ENCODE peak calls at places on chromosomes 16 and 17, in four cellular contexts. One of them, this sample, is unnamed.

GRCh38 chr16:84045001-84045817 is 2.6 kb upstream of the SLC38A8 start:
- DNase-seq in aorta: peak; percentile 66
- DNase-seq in skeletal muscle cell: no peak
- DNase-seq in upper lobe of right lung: peak; percentile 59
- DNase-seq in this sample: no peak

GRCh38 chr17:71361691-71362450 is 758.9 kb upstream of the SOX9 start:
- DNase-seq in aorta: no peak
- DNase-seq in skeletal muscle cell: peak; percentile 61
- DNase-seq in upper lobe of right lung: no peak
- DNase-seq in this sample: peak; percentile 84

GRCh38 chr17:12113156-12113555 is 92.5 kb downstream of the MAP2K4 start:
- DNase-seq in aorta: no peak
- DNase-seq in skeletal muscle cell: no peak
- DNase-seq in upper lobe of right lung: no peak
- DNase-seq in this sample: no peak

GRCh38 chr17:45147102-45147580 is 1.1 kb upstream of the HEXIM1 start:
- DNase-seq in aorta: no peak
- DNase-seq in skeletal muscle cell: no peak
- DNase-seq in upper lobe of right lung: no peak
- DNase-seq in this sample: peak; percentile 67

GRCh38 chr17:73068322-73069153 is 23.9 kb downstream of the SLC39A11 start:
- DNase-seq in aorta: no peak
- DNase-seq in skeletal muscle cell: peak; percentile 56
- DNase-seq in upper lobe of right lung: no peak
- DNase-seq in this sample: peak; percentile 77

GRCh38 chr17:4248504-4249277 is 15.1 kb downstream of the ANKFY1 start:
- DNase-seq in aorta: no peak
- DNase-seq in skeletal muscle cell: no peak
- DNase-seq in upper lobe of right lung: no peak
- DNase-seq in this sample: no peak

GRCh38 chr16:88619859-88620655 is 18.3 kb upstream of the IL17C start:
- DNase-seq in aorta: no peak
- DNase-seq in skeletal muscle cell: no peak
- DNase-seq in upper lobe of right lung: no peak
- DNase-seq in this sample: peak; percentile 57

GRCh38 chr17:35010093-35010492 is 29.8 kb downstream of the LIG3 start:
- DNase-seq in aorta: no peak
- DNase-seq in skeletal muscle cell: no peak
- DNase-seq in upper lobe of right lung: no peak
- DNase-seq in this sample: peak; percentile 30

GRCh38 chr16:56921571-56921970 is 10.4 kb upstream of the HERPUD1 start:
- DNase-seq in aorta: no peak
- DNase-seq in skeletal muscle cell: no peak
- DNase-seq in upper lobe of right lung: no peak
- DNase-seq in this sample: no peak

GRCh38 chr16:31201511-31202401 is 804 bp downstream of the PYCARD start:
- DNase-seq in aorta: peak; percentile 80
- DNase-seq in skeletal muscle cell: no peak
- DNase-seq in upper lobe of right lung: peak; percentile 66
- DNase-seq in this sample: peak; percentile 22

GRCh38 chr16:26012376-26012775 is 320.6 kb downstream of the HS3ST4 start:
- DNase-seq in aorta: no peak
- DNase-seq in skeletal muscle cell: no peak
- DNase-seq in upper lobe of right lung: no peak
- DNase-seq in this sample: no peak

GRCh38 chr16:49932943-49933342 is 77.0 kb upstream of the ZNF423 start:
- DNase-seq in aorta: no peak
- DNase-seq in skeletal muscle cell: no peak
- DNase-seq in upper lobe of right lung: peak; percentile 53
- DNase-seq in this sample: peak; percentile 23

GRCh38 chr17:17570207-17570797 is 21.2 kb downstream of the PEMT start:
- DNase-seq in aorta: no peak
- DNase-seq in skeletal muscle cell: no peak
- DNase-seq in upper lobe of right lung: no peak
- DNase-seq in this sample: peak; percentile 28

GRCh38 chr17:10620823-10621222 is 36.3 kb downstream of the MYH3 start:
- DNase-seq in aorta: no peak
- DNase-seq in skeletal muscle cell: no peak
- DNase-seq in upper lobe of right lung: no peak
- DNase-seq in this sample: no peak

GRCh38 chr17:67435122-67435521 is 58.0 kb downstream of the PITPNC1 start:
- DNase-seq in aorta: no peak
- DNase-seq in skeletal muscle cell: no peak
- DNase-seq in upper lobe of right lung: no peak
- DNase-seq in this sample: no peak

GRCh38 chr17:70713694-70714093 is 544.4 kb downstream of the KCNJ2 start:
- DNase-seq in aorta: no peak
- DNase-seq in skeletal muscle cell: no peak
- DNase-seq in upper lobe of right lung: no peak
- DNase-seq in this sample: no peak

GRCh38 chr16:11198817-11199216 is 57.2 kb downstream of the SOCS1 start:
- DNase-seq in aorta: no peak
- DNase-seq in skeletal muscle cell: no peak
- DNase-seq in upper lobe of right lung: no peak
- DNase-seq in this sample: no peak

GRCh38 chr16:29987371-29988085 is 7.9 kb downstream of the HIRIP3 start:
- DNase-seq in aorta: peak; percentile 72
- DNase-seq in skeletal muscle cell: no peak
- DNase-seq in upper lobe of right lung: peak; percentile 65
- DNase-seq in this sample: no peak

GRCh38 chr16:85821441-85821901 is 22.0 kb downstream of the COX4I1 start:
- DNase-seq in aorta: peak; percentile 93
- DNase-seq in skeletal muscle cell: peak; percentile 22
- DNase-seq in upper lobe of right lung: peak; percentile 87
- DNase-seq in this sample: peak; percentile 77

GRCh38 chr16:49452108-49452507 is 78.5 kb downstream of the C16orf78 start:
- DNase-seq in aorta: peak; percentile 40
- DNase-seq in skeletal muscle cell: no peak
- DNase-seq in upper lobe of right lung: peak; percentile 15
- DNase-seq in this sample: no peak

GRCh38 chr16:84890427-84890826 is 70.6 kb downstream of the CRISPLD2 start:
- DNase-seq in aorta: no peak
- DNase-seq in skeletal muscle cell: no peak
- DNase-seq in upper lobe of right lung: no peak
- DNase-seq in this sample: no peak

GRCh38 chr17:31550389-31551056 is 159.0 kb downstream of the RAB11FIP4 start:
- DNase-seq in aorta: no peak
- DNase-seq in skeletal muscle cell: no peak
- DNase-seq in upper lobe of right lung: no peak
- DNase-seq in this sample: no peak

GRCh38 chr16:75198135-75198600 is 8.8 kb downstream of the CTRB2 start:
- DNase-seq in aorta: peak; percentile 59
- DNase-seq in skeletal muscle cell: no peak
- DNase-seq in upper lobe of right lung: peak; percentile 58
- DNase-seq in this sample: no peak

GRCh38 chr16:81445143-81445922 is 725 bp downstream of the CMIP start:
- DNase-seq in aorta: no peak
- DNase-seq in skeletal muscle cell: no peak
- DNase-seq in upper lobe of right lung: peak; percentile 84
- DNase-seq in this sample: no peak

GRCh38 chr17:79109584-79109983 is 35.0 kb downstream of the ENGASE start:
- DNase-seq in aorta: no peak
- DNase-seq in skeletal muscle cell: no peak
- DNase-seq in upper lobe of right lung: no peak
- DNase-seq in this sample: no peak

GRCh38 chr17:37830151-37830993 is 85.5 kb upstream of the HNF1B start:
- DNase-seq in aorta: no peak
- DNase-seq in skeletal muscle cell: no peak
- DNase-seq in upper lobe of right lung: no peak
- DNase-seq in this sample: no peak
- H3K4me3 ChIP-seq in aorta: no peak overlapping the region
- H3K4me3 ChIP-seq in skeletal muscle cell: no peak overlapping the region
- H3K4me3 ChIP-seq in upper lobe of right lung: no peak overlapping the region
- H3K4me3 ChIP-seq in this sample: no peak overlapping the region

DNA sequence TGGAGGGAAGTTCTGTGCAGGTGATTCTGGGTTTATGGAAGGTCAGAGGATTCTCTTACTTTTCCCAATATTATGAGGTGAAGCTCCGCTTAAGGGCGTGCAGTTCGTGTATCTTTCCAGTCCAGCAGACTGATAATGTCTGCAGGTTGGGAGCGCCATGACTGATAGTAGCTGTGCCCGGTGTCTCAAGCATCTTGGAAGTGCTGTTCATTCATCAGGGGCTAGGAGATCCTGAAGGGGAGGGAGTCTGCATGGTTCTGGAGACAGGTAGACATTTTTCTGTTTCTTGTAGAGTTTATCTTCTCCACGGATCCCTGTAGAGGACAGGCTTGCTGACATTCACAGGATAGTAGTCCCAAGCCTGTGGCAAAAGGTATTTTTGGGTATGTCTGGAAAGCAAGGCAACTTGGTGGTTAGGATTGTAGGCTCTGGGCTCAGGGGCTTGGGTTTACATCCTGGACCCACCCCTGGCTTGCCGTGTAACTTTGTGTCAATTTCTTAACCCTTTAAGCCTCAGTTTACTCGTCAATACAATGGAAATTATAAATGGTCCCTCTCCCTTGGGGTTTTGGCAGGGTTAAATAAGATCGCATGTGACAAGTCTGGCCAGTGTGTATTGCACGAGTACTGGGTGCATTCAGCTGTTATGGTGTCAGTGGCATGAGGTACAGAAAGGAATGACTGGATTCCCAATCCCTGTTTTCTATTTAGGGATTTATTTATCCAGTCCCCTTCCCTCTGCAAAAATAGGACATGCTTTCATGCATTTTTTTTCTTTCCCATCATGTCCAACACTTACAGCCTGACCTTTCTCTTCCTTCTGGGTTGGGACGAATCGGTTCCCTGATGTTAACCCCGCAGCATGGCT is 8.2 kb downstream of the HLF start:
- DNase-seq in aorta: no peak
- DNase-seq in skeletal muscle cell: no peak
- DNase-seq in upper lobe of right lung: no peak
- DNase-seq in this sample: no peak
- H3K4me3 ChIP-seq in aorta: no peak overlapping the region
- H3K4me3 ChIP-seq in skeletal muscle cell: no peak overlapping the region
- H3K4me3 ChIP-seq in upper lobe of right lung: no peak overlapping the region
- H3K4me3 ChIP-seq in this sample: no peak overlapping the region

DNA sequence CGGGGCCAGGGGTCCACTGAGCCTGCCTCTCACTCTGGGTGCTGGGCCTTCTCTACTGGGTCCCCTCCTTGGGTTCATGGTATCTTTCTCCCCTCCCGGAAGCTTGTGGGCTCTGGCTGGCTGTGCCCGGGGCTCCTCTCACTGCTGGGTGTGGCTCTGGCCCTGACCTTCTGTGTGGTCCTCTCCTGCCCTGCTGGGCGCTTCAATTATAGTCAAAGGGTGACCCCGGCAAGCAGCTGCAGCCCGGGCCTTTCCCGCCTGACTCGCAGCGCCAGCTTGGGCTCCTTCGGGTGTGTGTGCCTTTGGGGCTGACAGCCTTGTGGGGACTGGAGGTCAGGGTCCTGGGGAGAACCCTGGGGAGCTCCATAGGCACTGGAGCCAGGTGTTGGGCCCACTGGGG is 54.2 kb upstream of the PVALEF start:
- DNase-seq in aorta: no peak
- DNase-seq in skeletal muscle cell: no peak
- DNase-seq in upper lobe of right lung: no peak
- DNase-seq in this sample: no peak
- H3K4me3 ChIP-seq in aorta: no peak overlapping the region
- H3K4me3 ChIP-seq in skeletal muscle cell: no peak overlapping the region
- H3K4me3 ChIP-seq in upper lobe of right lung: no peak overlapping the region
- H3K4me3 ChIP-seq in this sample: no peak overlapping the region

DNA sequence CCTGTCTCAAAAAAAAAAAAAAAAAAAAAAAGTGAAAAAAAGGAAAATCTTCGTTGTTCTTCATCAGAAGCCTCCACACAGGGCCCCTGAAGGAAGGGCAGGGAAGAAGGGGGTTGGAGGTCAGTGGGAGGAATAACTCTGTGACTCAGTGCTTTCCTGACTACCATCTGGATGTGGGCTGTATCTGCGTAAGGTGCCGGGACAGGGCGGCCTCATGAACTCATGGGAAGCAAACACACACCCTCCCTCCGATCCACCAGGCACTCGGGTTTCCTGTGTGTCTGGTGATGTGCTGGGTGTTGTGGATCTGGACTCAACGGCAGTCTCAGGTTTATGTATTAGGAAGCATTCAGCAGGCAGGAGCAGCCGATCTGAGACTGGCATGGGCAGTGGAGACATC is 691.6 kb downstream of the WWOX start:
- DNase-seq in aorta: no peak
- DNase-seq in skeletal muscle cell: no peak
- DNase-seq in upper lobe of right lung: no peak
- DNase-seq in this sample: no peak
- H3K4me3 ChIP-seq in aorta: no peak overlapping the region
- H3K4me3 ChIP-seq in skeletal muscle cell: no peak overlapping the region
- H3K4me3 ChIP-seq in upper lobe of right lung: no peak overlapping the region
- H3K4me3 ChIP-seq in this sample: no peak overlapping the region

DNA sequence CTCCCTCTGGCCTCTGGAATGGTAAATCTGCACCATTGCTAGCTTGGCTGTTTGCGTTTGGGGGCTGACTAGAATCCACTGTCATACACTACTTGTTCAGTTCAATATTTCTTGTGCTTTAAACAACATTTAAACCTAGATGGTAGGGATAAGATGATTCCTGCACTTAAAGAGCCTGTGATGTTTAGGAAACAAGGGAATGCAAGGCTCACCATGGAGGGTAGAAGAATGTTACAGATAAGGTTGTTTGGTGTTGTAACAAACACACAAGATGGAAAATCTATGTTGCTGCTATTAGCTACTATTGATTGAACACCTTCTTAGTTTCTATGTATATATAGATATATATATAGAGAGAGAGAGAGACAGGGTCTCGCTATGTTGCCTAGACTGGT is 31.4 kb downstream of the YPEL2 start:
- DNase-seq in aorta: no peak
- DNase-seq in skeletal muscle cell: no peak
- DNase-seq in upper lobe of right lung: no peak
- DNase-seq in this sample: peak; percentile 58
- H3K4me3 ChIP-seq in aorta: no peak overlapping the region
- H3K4me3 ChIP-seq in skeletal muscle cell: no peak overlapping the region
- H3K4me3 ChIP-seq in upper lobe of right lung: no peak overlapping the region
- H3K4me3 ChIP-seq in this sample: no peak overlapping the region

DNA sequence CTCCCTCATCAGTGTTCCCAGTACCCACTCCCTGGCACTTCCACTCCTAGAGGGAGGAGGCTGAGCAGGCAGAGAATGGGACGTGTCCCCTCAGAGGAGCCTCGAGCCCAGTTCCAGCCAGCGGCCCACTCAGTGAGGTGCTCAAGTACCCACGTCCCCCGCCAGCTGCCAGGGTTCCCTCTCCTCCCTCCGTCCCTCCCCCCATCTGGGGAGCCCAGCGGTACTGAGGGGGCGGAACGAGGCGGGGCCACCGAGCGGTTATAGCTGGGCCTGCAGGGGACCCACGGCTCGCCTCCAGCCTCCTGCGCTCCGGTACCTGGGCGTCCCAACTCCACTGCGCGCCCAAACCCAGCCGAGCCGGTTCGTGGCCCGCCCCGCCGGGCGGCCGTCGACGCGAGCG is at the start of gene NPW:
- DNase-seq in aorta: no peak
- DNase-seq in skeletal muscle cell: no peak
- DNase-seq in upper lobe of right lung: no peak
- DNase-seq in this sample: no peak
- H3K4me3 ChIP-seq in aorta: no peak within 1 kb of the TSS
- H3K4me3 ChIP-seq in skeletal muscle cell: peak within 1 kb of the TSS; percentile 37
- H3K4me3 ChIP-seq in upper lobe of right lung: no peak within 1 kb of the TSS
- H3K4me3 ChIP-seq in this sample: no peak within 1 kb of the TSS